ENCODE peak calls at places on chromosomes 6 and 20, in four cellular contexts. V is stimulated activated CD8-positive, alpha-beta memory T cell treated with anti-CD3 and anti-CD28 coated beads, Interleukin-7, amount 100 ng/mL, for 24 hours; D is D341Med; F is progenitor cell of endocrine pancreas. H is an unnamed sample.

GRCh38 chr6:42269974-42270510 is 52.4 kb upstream of the MRPS10 start:
- DNase-seq in V (no peak), D (no peak), F (no peak), H (no peak)

GRCh38 chr20:9903048-9903651 is 64.3 kb upstream of the PAK5 start:
- DNase-seq in D (no peak), V (no peak), F (no peak), H (no peak)

GRCh38 chr6:35089216-35089934 is 51.8 kb downstream of the TCP11 start:
- DNase-seq in F (no peak), D (peak; percentile 22), V (no peak), H (no peak)

GRCh38 chr20:18224968-18225568 is 63.3 kb upstream of the ZNF133 start:
- DNase-seq in V (no peak), F (no peak), D (no peak), H (no peak)

GRCh38 chr6:115441671-115442070 is 619.0 kb downstream of the FRK start:
- DNase-seq in D (no peak), V (no peak), F (no peak), H (no peak)

GRCh38 chr20:41983159-41983558 is 365.0 kb upstream of the CHD6 start:
- DNase-seq in D (no peak), F (no peak), V (no peak), H (no peak)

GRCh38 chr20:56439784-56440291 is 27.8 kb downstream of the CASS4 start:
- DNase-seq in D (no peak), V (no peak), F (no peak), H (no peak)

GRCh38 chr6:145534986-145535385 is 200.3 kb downstream of the EPM2A start:
- DNase-seq in V (no peak), D (no peak), F (no peak), H (no peak)

GRCh38 chr6:26054659-26054936 is 32.6 kb upstream of the HFE start:
- DNase-seq in D (no peak), F (no peak), V (no peak), H (no peak)

GRCh38 chr6:44701038-44701636 is 313.6 kb downstream of the CDC5L start:
- DNase-seq in D (no peak), V (no peak), F (no peak), H (no peak)

GRCh38 chr6:117233146-117233545 is 32.2 kb upstream of the VGLL2 start:
- DNase-seq in F (no peak), D (no peak), V (no peak), H (no peak)

GRCh38 chr6:158512809-158513208 is 47.1 kb upstream of the TMEM181 start:
- DNase-seq in V (no peak), F (no peak), D (peak; percentile 37), H (no peak)

GRCh38 chr6:87421576-87421975 is 13.8 kb downstream of the CFAP206 start:
- DNase-seq in D (no peak), V (no peak), F (no peak), H (no peak)

GRCh38 chr20:57632286-57632685 is 12.1 kb upstream of the ZBP1 start:
- DNase-seq in F (no peak), V (no peak), D (no peak), H (no peak)

GRCh38 chr20:25056601-25057233 is 1.2 kb downstream of the ACSS1 start:
- DNase-seq in D (peak; percentile 47), F (no peak), V (no peak), H (no peak)

GRCh38 chr20:20367681-20368413 is at the start of gene INSM1:
- DNase-seq in V (no peak), D (peak; percentile 96), F (peak; percentile 25), H (no peak)

GRCh38 chr6:103142902-103143301 is 1716.8 kb downstream of the HACE1 start:
- DNase-seq in D (no peak), F (no peak), V (no peak), H (no peak)

GRCh38 chr20:47860049-47860830 is 75.0 kb upstream of the SULF2 start:
- DNase-seq in D (no peak), V (no peak), F (no peak), H (no peak)

GRCh38 chr6:70520575-70520974 is 46.2 kb upstream of the SDHAF4 start:
- DNase-seq in D (peak; percentile 38), V (no peak), F (no peak), H (peak; percentile 4)